ENCODE peak calls at places on chromosomes 13 and 19, in nine cellular contexts. S, U, Y, O, X, F, B, W and R are unnamed samples.

GRCh38 chr19:4375620-4376228 is 24.6 kb downstream of the SH3GL1 start:
- DNase-seq in S (peak; percentile 76), U (peak; percentile 59), Y (no peak), O (no peak), X (peak; percentile 42), F (peak; percentile 50), B (no peak), W (no peak), R (no peak)

GRCh38 chr19:52967772-52968171 is 5.1 kb upstream of the ZNF816 start:
- DNase-seq in S (no peak), U (no peak), Y (no peak), O (no peak), X (no peak), F (no peak), B (no peak), W (no peak), R (no peak)

GRCh38 chr19:48752511-48753365 is at the start of gene FUT1:
- DNase-seq in S (peak; percentile 40), U (no peak), Y (peak; percentile 90), O (peak; percentile 86), X (peak; percentile 69), F (peak; percentile 70), B (peak; percentile 84), W (peak; percentile 83), R (no peak)

GRCh38 chr19:47075941-47076340 is 27.5 kb upstream of the TMEM160 start:
- DNase-seq in S (no peak), U (no peak), Y (no peak), O (peak; percentile 76), X (no peak), F (no peak), B (no peak), W (no peak), R (no peak)

GRCh38 chr19:7500811-7501450 is 12.1 kb upstream of the PEX11G start:
- DNase-seq in S (peak; percentile 73), U (peak; percentile 39), Y (peak; percentile 76), O (no peak), X (peak; percentile 47), F (peak; percentile 92), B (no peak), W (peak; percentile 86), R (no peak)

GRCh38 chr19:29714953-29715694 is at the start of gene C19orf12:
- DNase-seq in S (peak; percentile 50), U (no peak), Y (peak; percentile 88), O (peak; percentile 72), X (peak; percentile 67), F (peak; percentile 67), B (peak; percentile 74), W (peak; percentile 82), R (no peak)

GRCh38 chr19:8256276-8257051 is 47.3 kb downstream of the CERS4 start:
- DNase-seq in S (no peak), U (no peak), Y (no peak), O (no peak), X (no peak), F (no peak), B (no peak), W (no peak), R (no peak)

GRCh38 chr19:18225702-18226468 is at the start of gene PDE4C:
- DNase-seq in S (no peak), U (no peak), Y (no peak), O (no peak), X (peak; percentile 26), F (no peak), B (peak; percentile 66), W (no peak), R (no peak)

GRCh38 chr19:40300668-40301067 is 15.5 kb upstream of the AKT2 start:
- DNase-seq in S (no peak), U (no peak), Y (no peak), O (no peak), X (no peak), F (no peak), B (no peak), W (no peak), R (no peak)

GRCh38 chr13:67554746-67555452 is 324.8 kb upstream of the PCDH9 start:
- DNase-seq in S (peak; percentile 68), U (peak; percentile 34), Y (no peak), O (no peak), X (no peak), F (no peak), B (no peak), W (no peak), R (no peak)

GRCh38 chr13:114107686-114108081 is 24.7 kb downstream of the RASA3 start:
- DNase-seq in S (peak; percentile 87), U (peak; percentile 58), Y (peak; percentile 65), O (peak; percentile 81), X (peak; percentile 75), F (peak; percentile 8), B (no peak), W (peak; percentile 31), R (no peak)

GRCh38 chr13:105196052-105196451 is 1339.4 kb downstream of the EFNB2 start:
- DNase-seq in S (peak; percentile 94), U (peak; percentile 94), Y (no peak), O (no peak), X (no peak), F (no peak), B (no peak), W (no peak), R (no peak)

GRCh38 chr13:40668335-40668734 is 1.9 kb upstream of the FOXO1 start:
- DNase-seq in S (no peak), U (no peak), Y (no peak), O (no peak), X (peak; percentile 48), F (no peak), B (peak; percentile 26), W (peak; percentile 55), R (no peak)

GRCh38 chr13:110856941-110857835 is 57.7 kb downstream of the ANKRD10 start:
- DNase-seq in S (no peak), U (no peak), Y (no peak), O (no peak), X (no peak), F (no peak), B (no peak), W (no peak), R (no peak)

GRCh38 chr13:34886987-34887386 is 55.1 kb upstream of the NBEA start:
- DNase-seq in S (no peak), U (no peak), Y (no peak), O (no peak), X (no peak), F (no peak), B (no peak), W (no peak), R (no peak)

GRCh38 chr13:51626749-51627148 is 42.5 kb downstream of the WDFY2 start:
- DNase-seq in S (no peak), U (no peak), Y (no peak), O (peak; percentile 61), X (no peak), F (no peak), B (no peak), W (no peak), R (no peak)

GRCh38 chr13:51623473-51623872 is 39.2 kb downstream of the WDFY2 start:
- DNase-seq in S (peak; percentile 50), U (no peak), Y (no peak), O (no peak), X (no peak), F (no peak), B (no peak), W (no peak), R (no peak)

GRCh38 chr13:51625555-51626345 is 41.5 kb downstream of the WDFY2 start:
- DNase-seq in S (no peak), U (no peak), Y (no peak), O (peak; percentile 78), X (no peak), F (no peak), B (peak; percentile 42), W (no peak), R (no peak)

GRCh38 chr13:51624695-51625345 is 40.6 kb downstream of the WDFY2 start:
- DNase-seq in S (no peak), U (no peak), Y (no peak), O (no peak), X (no peak), F (no peak), B (no peak), W (no peak), R (no peak)

DNA sequence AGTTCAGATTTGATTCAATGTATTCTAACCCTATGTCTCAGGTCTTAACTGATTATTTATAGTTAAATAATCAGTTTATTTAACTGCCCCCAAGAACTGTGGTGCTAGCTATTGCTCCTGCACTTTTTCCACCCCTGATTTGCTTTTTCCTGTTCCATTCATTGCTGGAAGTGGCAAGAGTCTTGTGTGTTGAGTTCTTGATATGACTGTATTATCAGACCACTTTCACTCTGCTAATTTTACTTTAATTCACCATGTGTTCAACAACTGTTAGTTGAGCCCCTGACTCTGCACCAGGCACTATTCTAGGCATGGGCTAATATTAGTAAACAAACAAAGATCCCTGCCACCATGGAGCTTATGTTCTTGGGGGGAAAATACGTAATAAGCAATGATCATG is 39.9 kb downstream of the WDFY2 start:
- DNase-seq in S (no peak), U (no peak), Y (no peak), O (no peak), X (no peak), F (no peak), B (no peak), W (no peak), R (no peak)
- H3K27ac ChIP-seq in S (no peak overlapping the region), U (no peak overlapping the region), Y (no peak overlapping the region), O (peak overlapping the region; percentile 92), X (no peak overlapping the region), F (no peak overlapping the region), B (no peak overlapping the region), W (no peak overlapping the region), R (no peak overlapping the region)

GRCh38 chr19:38223119-38223523 is 901 bp downstream of the DPF1 start:
- DNase-seq in S (no peak), U (no peak), Y (no peak), O (no peak), X (no peak), F (no peak), B (no peak), W (no peak), R (no peak)
- H3K4me3 ChIP-seq in S (no peak overlapping the region), U (no peak overlapping the region), Y (no peak overlapping the region), O (no peak overlapping the region), X (no peak overlapping the region), F (peak overlapping the region; percentile 64), B (no peak overlapping the region), W (no peak overlapping the region), R (no peak overlapping the region)

GRCh38 chr13:73913043-73913740 is 221.0 kb downstream of the KLF12 start:
- DNase-seq in S (peak; percentile 79), U (peak; percentile 68), Y (no peak), O (no peak), X (no peak), F (no peak), B (no peak), W (no peak), R (no peak)
- TF ChIP-seq CTCF in S (no peak), U (no peak), Y (no peak), O (no peak), X (no peak), F (no peak), B (no peak), W (no peak), R (no peak)

DNA sequence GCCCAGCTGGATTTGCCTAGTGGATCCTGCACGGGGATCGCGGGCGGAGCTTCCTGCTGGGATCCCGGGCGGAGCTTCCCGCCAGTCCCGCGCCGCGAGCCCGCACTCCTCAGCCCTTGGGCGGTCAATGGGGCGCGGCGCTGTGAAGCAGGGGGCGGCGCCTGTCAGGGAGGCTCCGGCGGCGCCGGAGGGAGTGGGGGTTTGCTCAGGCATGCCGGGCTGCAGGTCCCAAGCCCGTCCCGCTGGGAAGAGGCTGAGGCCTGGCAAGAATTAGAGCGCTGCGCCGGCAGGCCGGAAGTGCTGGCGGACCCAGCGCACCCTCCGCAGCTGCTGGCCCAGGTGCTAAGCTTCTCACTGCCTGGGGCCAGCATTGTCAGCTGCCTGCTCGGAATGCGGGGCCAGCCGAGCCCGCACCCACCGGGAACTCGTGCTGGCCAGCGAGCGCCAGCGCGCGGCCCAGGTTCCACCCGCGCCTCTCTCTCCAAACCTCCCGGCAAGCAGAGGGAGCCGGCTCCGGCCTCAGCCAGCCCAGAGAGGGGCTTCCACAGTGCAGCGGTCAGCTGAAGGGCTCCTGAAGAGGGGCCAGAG is 119.6 kb downstream of the PRR20E start:
- DNase-seq in S (no peak), U (no peak), Y (no peak), O (no peak), X (no peak), F (no peak), B (no peak), W (peak; percentile 36), R (no peak)
- H3K27ac ChIP-seq in S (no peak overlapping the region), U (no peak overlapping the region), Y (no peak overlapping the region), O (no peak overlapping the region), X (no peak overlapping the region), F (no peak overlapping the region), B (no peak overlapping the region), W (no peak overlapping the region), R (no peak overlapping the region)